ENCODE peak calls at places on chromosomes 7 and 10, in four cellular contexts. One of them, this sample, is unnamed.

GRCh38 chr7:132250480-132251326 is 325.6 kb downstream of the PLXNA4 start:
- DNase-seq in CD8-positive, alpha-beta T cell: no peak
- DNase-seq in stimulated activated CD8-positive, alpha-beta memory T cell treated with anti-CD3 and anti-CD28 coated beads, Interleukin-4, amount 100 ng/mL, for 1 hour: no peak
- DNase-seq in HT1080: no peak
- DNase-seq in this sample: no peak

GRCh38 chr10:6401066-6401465 is 179.0 kb downstream of the PRKCQ start:
- DNase-seq in CD8-positive, alpha-beta T cell: no peak
- DNase-seq in stimulated activated CD8-positive, alpha-beta memory T cell treated with anti-CD3 and anti-CD28 coated beads, Interleukin-4, amount 100 ng/mL, for 1 hour: no peak
- DNase-seq in HT1080: peak; percentile 47
- DNase-seq in this sample: no peak

GRCh38 chr7:39616138-39616537 is 7.2 kb upstream of the RALA start:
- DNase-seq in CD8-positive, alpha-beta T cell: no peak
- DNase-seq in stimulated activated CD8-positive, alpha-beta memory T cell treated with anti-CD3 and anti-CD28 coated beads, Interleukin-4, amount 100 ng/mL, for 1 hour: no peak
- DNase-seq in HT1080: no peak
- DNase-seq in this sample: no peak

GRCh38 chr10:88987243-88987726 is 3.3 kb upstream of the FAS start:
- DNase-seq in CD8-positive, alpha-beta T cell: no peak
- DNase-seq in stimulated activated CD8-positive, alpha-beta memory T cell treated with anti-CD3 and anti-CD28 coated beads, Interleukin-4, amount 100 ng/mL, for 1 hour: no peak
- DNase-seq in HT1080: peak; percentile 12
- DNase-seq in this sample: no peak

GRCh38 chr10:58651040-58651439 is 138.4 kb downstream of the BICC1 start:
- DNase-seq in CD8-positive, alpha-beta T cell: no peak
- DNase-seq in stimulated activated CD8-positive, alpha-beta memory T cell treated with anti-CD3 and anti-CD28 coated beads, Interleukin-4, amount 100 ng/mL, for 1 hour: no peak
- DNase-seq in HT1080: peak; percentile 50
- DNase-seq in this sample: peak; percentile 14

GRCh38 chr7:45295222-45295621 is 137.6 kb downstream of the RAMP3 start:
- DNase-seq in CD8-positive, alpha-beta T cell: no peak
- DNase-seq in stimulated activated CD8-positive, alpha-beta memory T cell treated with anti-CD3 and anti-CD28 coated beads, Interleukin-4, amount 100 ng/mL, for 1 hour: no peak
- DNase-seq in HT1080: no peak
- DNase-seq in this sample: no peak

GRCh38 chr10:131195552-131196159 is 115.9 kb downstream of the TCERG1L start:
- DNase-seq in CD8-positive, alpha-beta T cell: no peak
- DNase-seq in stimulated activated CD8-positive, alpha-beta memory T cell treated with anti-CD3 and anti-CD28 coated beads, Interleukin-4, amount 100 ng/mL, for 1 hour: no peak
- DNase-seq in HT1080: no peak
- DNase-seq in this sample: no peak

GRCh38 chr10:122051609-122052385 is 62.8 kb downstream of the TACC2 start:
- DNase-seq in CD8-positive, alpha-beta T cell: no peak
- DNase-seq in stimulated activated CD8-positive, alpha-beta memory T cell treated with anti-CD3 and anti-CD28 coated beads, Interleukin-4, amount 100 ng/mL, for 1 hour: no peak
- DNase-seq in HT1080: peak; percentile 91
- DNase-seq in this sample: peak; percentile 70

GRCh38 chr7:15836041-15836440 is 149.6 kb upstream of the MEOX2 start:
- DNase-seq in CD8-positive, alpha-beta T cell: no peak
- DNase-seq in stimulated activated CD8-positive, alpha-beta memory T cell treated with anti-CD3 and anti-CD28 coated beads, Interleukin-4, amount 100 ng/mL, for 1 hour: no peak
- DNase-seq in HT1080: no peak
- DNase-seq in this sample: no peak

GRCh38 chr7:76358053-76358477 is 726 bp downstream of the YWHAG start:
- DNase-seq in CD8-positive, alpha-beta T cell: peak; percentile 27
- DNase-seq in stimulated activated CD8-positive, alpha-beta memory T cell treated with anti-CD3 and anti-CD28 coated beads, Interleukin-4, amount 100 ng/mL, for 1 hour: no peak
- DNase-seq in HT1080: peak; percentile 42
- DNase-seq in this sample: peak; percentile 55

GRCh38 chr10:77643795-77644468 is 6.3 kb upstream of the KCNMA1 start:
- DNase-seq in CD8-positive, alpha-beta T cell: no peak
- DNase-seq in stimulated activated CD8-positive, alpha-beta memory T cell treated with anti-CD3 and anti-CD28 coated beads, Interleukin-4, amount 100 ng/mL, for 1 hour: no peak
- DNase-seq in HT1080: peak; percentile 69
- DNase-seq in this sample: no peak

GRCh38 chr7:83648464-83649241 is at the start of gene SEMA3E:
- DNase-seq in CD8-positive, alpha-beta T cell: no peak
- DNase-seq in stimulated activated CD8-positive, alpha-beta memory T cell treated with anti-CD3 and anti-CD28 coated beads, Interleukin-4, amount 100 ng/mL, for 1 hour: no peak
- DNase-seq in HT1080: no peak
- DNase-seq in this sample: peak; percentile 59

GRCh38 chr7:66697451-66698438 is 42.8 kb upstream of the RABGEF1 start:
- DNase-seq in CD8-positive, alpha-beta T cell: no peak
- DNase-seq in stimulated activated CD8-positive, alpha-beta memory T cell treated with anti-CD3 and anti-CD28 coated beads, Interleukin-4, amount 100 ng/mL, for 1 hour: no peak
- DNase-seq in HT1080: peak; percentile 64
- DNase-seq in this sample: no peak

GRCh38 chr10:3071405-3072198 is 4.3 kb downstream of the PFKP start:
- DNase-seq in CD8-positive, alpha-beta T cell: no peak
- DNase-seq in stimulated activated CD8-positive, alpha-beta memory T cell treated with anti-CD3 and anti-CD28 coated beads, Interleukin-4, amount 100 ng/mL, for 1 hour: no peak
- DNase-seq in HT1080: peak; percentile 96
- DNase-seq in this sample: no peak

GRCh38 chr7:30887464-30887872 is 24.2 kb upstream of the AQP1 start:
- DNase-seq in CD8-positive, alpha-beta T cell: no peak
- DNase-seq in stimulated activated CD8-positive, alpha-beta memory T cell treated with anti-CD3 and anti-CD28 coated beads, Interleukin-4, amount 100 ng/mL, for 1 hour: no peak
- DNase-seq in HT1080: no peak
- DNase-seq in this sample: peak; percentile 50

GRCh38 chr10:27258838-27259532 is 18.4 kb upstream of the ACBD5 start:
- DNase-seq in CD8-positive, alpha-beta T cell: no peak
- DNase-seq in stimulated activated CD8-positive, alpha-beta memory T cell treated with anti-CD3 and anti-CD28 coated beads, Interleukin-4, amount 100 ng/mL, for 1 hour: no peak
- DNase-seq in HT1080: no peak
- DNase-seq in this sample: peak; percentile 41

GRCh38 chr10:75187961-75188426 is 22.6 kb upstream of the VDAC2 start:
- DNase-seq in CD8-positive, alpha-beta T cell: peak; percentile 46
- DNase-seq in stimulated activated CD8-positive, alpha-beta memory T cell treated with anti-CD3 and anti-CD28 coated beads, Interleukin-4, amount 100 ng/mL, for 1 hour: peak; percentile 20
- DNase-seq in HT1080: peak; percentile 64
- DNase-seq in this sample: peak; percentile 80

GRCh38 chr7:98697485-98698240 is 80.6 kb downstream of the NPTX2 start:
- DNase-seq in CD8-positive, alpha-beta T cell: no peak
- DNase-seq in stimulated activated CD8-positive, alpha-beta memory T cell treated with anti-CD3 and anti-CD28 coated beads, Interleukin-4, amount 100 ng/mL, for 1 hour: no peak
- DNase-seq in HT1080: no peak
- DNase-seq in this sample: peak; percentile 81

GRCh38 chr10:85420501-85421191 is 945.9 kb downstream of the GRID1 start:
- DNase-seq in CD8-positive, alpha-beta T cell: no peak
- DNase-seq in stimulated activated CD8-positive, alpha-beta memory T cell treated with anti-CD3 and anti-CD28 coated beads, Interleukin-4, amount 100 ng/mL, for 1 hour: no peak
- DNase-seq in HT1080: peak; percentile 6
- DNase-seq in this sample: no peak

GRCh38 chr7:130207642-130208041 is at the start of gene SSMEM1:
- DNase-seq in CD8-positive, alpha-beta T cell: no peak
- DNase-seq in stimulated activated CD8-positive, alpha-beta memory T cell treated with anti-CD3 and anti-CD28 coated beads, Interleukin-4, amount 100 ng/mL, for 1 hour: no peak
- DNase-seq in HT1080: peak; percentile 63
- DNase-seq in this sample: no peak

GRCh38 chr7:117656806-117657205 is 177.0 kb downstream of the CFTR start:
- DNase-seq in CD8-positive, alpha-beta T cell: no peak
- DNase-seq in stimulated activated CD8-positive, alpha-beta memory T cell treated with anti-CD3 and anti-CD28 coated beads, Interleukin-4, amount 100 ng/mL, for 1 hour: no peak
- DNase-seq in HT1080: no peak
- DNase-seq in this sample: no peak

GRCh38 chr10:96910488-96911395 is 78.6 kb downstream of the LCOR start:
- DNase-seq in CD8-positive, alpha-beta T cell: no peak
- DNase-seq in stimulated activated CD8-positive, alpha-beta memory T cell treated with anti-CD3 and anti-CD28 coated beads, Interleukin-4, amount 100 ng/mL, for 1 hour: no peak
- DNase-seq in HT1080: no peak
- DNase-seq in this sample: no peak

GRCh38 chr7:23700058-23700457 is 10.0 kb upstream of the STK31 start:
- DNase-seq in CD8-positive, alpha-beta T cell: no peak
- DNase-seq in stimulated activated CD8-positive, alpha-beta memory T cell treated with anti-CD3 and anti-CD28 coated beads, Interleukin-4, amount 100 ng/mL, for 1 hour: no peak
- DNase-seq in HT1080: no peak
- DNase-seq in this sample: no peak

GRCh38 chr10:117736655-117737054 is 194.1 kb downstream of the EMX2 start:
- DNase-seq in CD8-positive, alpha-beta T cell: no peak
- DNase-seq in stimulated activated CD8-positive, alpha-beta memory T cell treated with anti-CD3 and anti-CD28 coated beads, Interleukin-4, amount 100 ng/mL, for 1 hour: no peak
- DNase-seq in HT1080: peak; percentile 13
- DNase-seq in this sample: no peak